ENCODE peak calls at places on chromosomes 16 and 17, in six cellular contexts. B is Peyer's patch; N is heart right ventricle; T is CD4-positive, alpha-beta T cell; O is ovary; R is A549. U is an unnamed sample. For H3K9me3, the result is how much of the 10 kb centered on the place peaks cover.

GRCh38 chr17:14474591-14474990 is 173.7 kb downstream of the HS3ST3B1 start:
- DNase-seq in B (no peak), N (no peak), T (no peak), O (no peak), R (peak), U (no peak)

GRCh38 chr17:17548044-17548443 is 43.5 kb downstream of the PEMT start:
- DNase-seq in B (no peak), N (no peak), T (no peak), O (no peak), R (no peak), U (no peak)

GRCh38 chr17:42387663-42388380 is 420 bp downstream of the STAT3 start:
- DNase-seq in B (peak), N (peak), T (no peak), O (no peak), R (no peak), U (peak)

GRCh38 chr17:74245145-74245817 is 28.8 kb upstream of the DNAI2 start:
- DNase-seq in B (no peak), N (no peak), T (no peak), O (no peak), R (no peak), U (no peak)

GRCh38 chr16:27401768-27402568 is at the start of gene IL21R:
- DNase-seq in B (peak), N (peak), T (peak), O (peak), R (no peak), U (peak)

GRCh38 chr17:82250868-82251500 is 22.1 kb downstream of the SLC16A3 start:
- DNase-seq in B (no peak), N (no peak), T (no peak), O (no peak), R (no peak), U (no peak)

GRCh38 chr16:35560637-35560984 is 2101.2 kb downstream of the TP53TG3F start:
- DNase-seq in B (no peak), N (no peak), T (no peak), O (no peak), R (no peak), U (no peak)

GRCh38 chr16:22425036-22425801 is 50.8 kb upstream of the CDR2 start:
- DNase-seq in B (no peak), N (peak), T (no peak), O (peak), R (no peak), U (peak)

GRCh38 chr16:56616608-56617211 is 8.3 kb downstream of the MT2A start:
- DNase-seq in B (no peak), N (no peak), T (no peak), O (no peak), R (no peak), U (no peak)

GRCh38 chr17:45149669-45150603 is 1.7 kb downstream of the HEXIM1 start:
- DNase-seq in B (peak), N (peak), T (no peak), O (peak), R (peak), U (peak)

GRCh38 chr17:68498479-68499326 is 13.5 kb upstream of the PRKAR1A start:
- DNase-seq in B (no peak), N (peak), T (no peak), O (peak), R (no peak), U (no peak)

GRCh38 chr16:13923703-13924298 is 3.8 kb downstream of the ERCC4 start:
- DNase-seq in B (no peak), N (no peak), T (no peak), O (no peak), R (peak), U (no peak)

GRCh38 chr17:26818736-26819135 is 475.2 kb upstream of the WSB1 start:
- DNase-seq in B (no peak), N (no peak), T (no peak), O (no peak), R (peak), U (no peak)
- H3K9me3 ChIP-seq in B (under half), N (half or more), T (half or more), O (under half), R (half or more), U (under half)

DNA sequence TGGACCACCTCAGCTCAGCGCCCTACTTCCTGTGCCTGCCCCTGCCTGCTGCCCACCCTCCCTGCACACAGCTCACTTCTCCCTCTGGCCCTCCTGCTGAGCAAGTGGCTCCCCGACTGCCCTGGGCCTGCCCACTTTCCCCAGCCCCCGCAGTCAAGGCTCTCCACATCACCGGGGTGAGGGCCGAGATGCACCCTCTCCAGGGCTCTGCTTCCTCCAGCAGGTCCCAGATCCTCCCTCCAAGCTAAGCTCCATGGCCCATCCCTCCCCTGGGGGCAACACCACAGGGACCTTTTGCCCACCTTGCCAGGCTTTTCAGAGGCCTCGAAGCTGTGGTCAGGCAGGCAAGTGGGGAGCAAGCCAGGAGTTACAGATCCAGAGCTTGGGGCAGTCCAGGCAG is 820.2 kb downstream of the KCNJ18 start:
- DNase-seq in B (no peak), N (no peak), T (no peak), O (no peak), R (no peak), U (no peak)
- H3K9me3 ChIP-seq in B (under half), N (under half), T (under half), O (under half), R (under half), U (under half)

DNA sequence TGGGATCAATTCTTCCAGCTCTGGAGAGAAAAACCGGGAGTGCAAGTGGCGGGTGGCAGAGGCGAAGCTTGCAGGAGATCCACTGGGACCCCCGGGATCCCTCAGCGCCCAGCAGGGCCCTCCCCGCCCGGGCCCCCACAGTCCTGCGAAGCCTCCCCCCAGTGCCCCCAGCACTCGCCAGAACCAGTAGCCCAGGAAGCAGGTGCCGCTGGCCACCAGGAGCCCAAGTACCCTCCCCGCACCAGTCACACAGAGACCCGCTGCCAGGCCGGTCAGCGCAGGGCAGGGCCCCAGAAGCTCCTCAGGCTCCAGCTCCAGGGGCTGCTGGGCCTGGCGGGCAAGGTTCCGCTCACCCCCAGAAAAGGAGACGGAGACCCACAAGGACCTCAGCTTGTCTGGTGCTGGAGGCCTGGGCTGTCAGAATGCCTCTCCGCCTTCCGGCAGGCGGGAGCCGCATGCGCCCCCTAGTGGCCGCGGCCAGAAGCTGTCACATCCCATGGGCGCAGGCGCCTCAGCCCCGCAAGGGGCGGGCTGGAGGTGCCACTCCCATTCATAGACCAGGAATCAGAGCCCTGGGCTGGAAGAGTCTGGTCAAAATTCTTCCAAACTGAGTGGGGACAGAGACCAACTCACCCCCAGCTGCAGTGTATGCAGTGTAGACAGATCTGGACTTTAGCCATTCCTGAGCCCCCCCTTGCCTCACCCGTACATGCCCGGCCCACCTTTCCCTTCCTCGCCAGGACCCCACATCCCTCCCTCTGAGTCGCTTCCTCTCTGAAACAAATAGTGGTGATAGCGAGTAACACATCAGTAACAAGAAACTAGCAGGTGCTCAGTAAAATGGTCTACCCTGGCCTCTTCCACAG is 1002.3 kb downstream of the KCNJ18 start:
- DNase-seq in B (no peak), N (no peak), T (no peak), O (no peak), R (peak), U (no peak)
- H3K9me3 ChIP-seq in B (under half), N (under half), T (under half), O (under half), R (under half), U (under half)

GRCh38 chr17:22411185-22411784 is 719.0 kb downstream of the KCNJ18 start:
- DNase-seq in B (no peak), N (no peak), T (no peak), O (no peak), R (no peak), U (no peak)

GRCh38 chr17:22410136-22410535 is 717.8 kb downstream of the KCNJ18 start:
- DNase-seq in B (no peak), N (no peak), T (no peak), O (no peak), R (no peak), U (no peak)

DNA sequence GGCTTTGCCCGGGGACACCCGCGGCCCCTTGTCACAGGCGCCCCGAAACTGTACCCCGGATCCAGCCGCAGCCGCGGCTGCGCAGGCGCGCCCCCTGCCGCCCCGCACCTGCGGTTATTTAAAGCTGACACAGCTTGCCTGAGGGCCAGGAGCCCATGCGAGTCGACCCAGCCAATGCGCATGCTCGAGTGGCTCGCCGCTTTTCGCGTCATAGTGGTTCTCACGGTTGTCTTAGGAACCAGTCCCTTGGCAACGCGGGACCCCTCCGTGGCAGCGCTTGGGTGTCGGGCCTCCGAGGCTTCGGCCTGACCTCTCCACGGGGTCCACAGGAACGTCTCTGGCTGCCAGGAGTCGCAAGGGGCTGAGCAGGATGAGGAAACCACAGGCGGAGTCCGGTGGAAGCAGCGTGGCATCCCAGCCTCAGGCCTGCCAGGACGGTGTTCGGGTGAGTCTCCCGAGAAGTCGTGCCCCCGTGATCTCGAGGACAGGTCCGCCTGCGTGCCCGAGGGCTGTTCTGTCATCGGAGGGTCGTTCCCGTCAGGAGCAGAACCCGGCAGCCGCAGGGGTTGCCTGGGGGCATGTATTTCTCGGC is 716.9 kb downstream of the KCNJ18 start:
- DNase-seq in B (no peak), N (no peak), T (no peak), O (no peak), R (no peak), U (peak)
- H3K9me3 ChIP-seq in B (under half), N (under half), T (under half), O (under half), R (under half), U (under half)

GRCh38 chr16:11480634-11481033 is 106.1 kb downstream of the LITAF start:
- DNase-seq in B (no peak), N (no peak), T (no peak), O (no peak), R (no peak), U (no peak)
- H3K9me3 ChIP-seq in B (under half), N (under half), T (under half), O (under half), R (under half), U (under half)